ENCODE peak calls at places on chromosomes 12 and 14, in four cellular contexts. C is neuronal stem cell, K is lung, O is lower lobe of right lung. G is an unnamed sample. For H3K4me1, the result is how much of the 10 kb centered on the place peaks cover.

GRCh38 chr12:69442894-69443293 is 27.3 kb upstream of the FRS2 start:
- DNase-seq in C (no peak), K (no peak), O (no peak), G (no peak)

GRCh38 chr14:21308479-21309237 is 28.8 kb downstream of the RPGRIP1 start:
- DNase-seq in C (peak), K (peak), O (peak), G (peak)

GRCh38 chr12:108640802-108641445 is 7.2 kb upstream of the SELPLG start:
- DNase-seq in C (no peak), K (no peak), O (peak), G (peak)

GRCh38 chr14:85087201-85087600 is 442.7 kb upstream of the FLRT2 start:
- DNase-seq in C (no peak), K (no peak), O (no peak), G (no peak)

GRCh38 chr12:9867531-9867930 is 1.6 kb downstream of the CLEC2B start:
- DNase-seq in C (no peak), K (no peak), O (no peak), G (no peak)

GRCh38 chr12:91744613-91745012 is 401.0 kb downstream of the BTG1 start:
- DNase-seq in C (no peak), K (no peak), O (no peak), G (no peak)

GRCh38 chr14:101352567-101352966 is 208.7 kb upstream of the DIO3 start:
- DNase-seq in C (no peak), K (no peak), O (no peak), G (no peak)

GRCh38 chr14:61296707-61297502 is 15.8 kb upstream of the TMEM30B start:
- DNase-seq in C (no peak), K (no peak), O (no peak), G (no peak)

GRCh38 chr14:80638620-80639215 is 302.8 kb downstream of the CEP128 start:
- DNase-seq in C (no peak), K (no peak), O (no peak), G (no peak)

GRCh38 chr12:92538970-92539749 is 163.6 kb upstream of the PLEKHG7 start:
- DNase-seq in C (no peak), K (no peak), O (no peak), G (no peak)

GRCh38 chr12:99772274-99772673 is 124.7 kb downstream of the GARIN6 start:
- DNase-seq in C (no peak), K (no peak), O (no peak), G (no peak)

GRCh38 chr14:77271113-77271710 is at the start of gene NGB:
- DNase-seq in C (no peak), K (no peak), O (no peak), G (no peak)

GRCh38 chr12:79858518-79858917 is 76.4 kb downstream of the PPP1R12A start:
- DNase-seq in C (no peak), K (no peak), O (no peak), G (no peak)
- H3K4me3 ChIP-seq in C (no peak), K (no peak), O (no peak), G (no peak)

DNA sequence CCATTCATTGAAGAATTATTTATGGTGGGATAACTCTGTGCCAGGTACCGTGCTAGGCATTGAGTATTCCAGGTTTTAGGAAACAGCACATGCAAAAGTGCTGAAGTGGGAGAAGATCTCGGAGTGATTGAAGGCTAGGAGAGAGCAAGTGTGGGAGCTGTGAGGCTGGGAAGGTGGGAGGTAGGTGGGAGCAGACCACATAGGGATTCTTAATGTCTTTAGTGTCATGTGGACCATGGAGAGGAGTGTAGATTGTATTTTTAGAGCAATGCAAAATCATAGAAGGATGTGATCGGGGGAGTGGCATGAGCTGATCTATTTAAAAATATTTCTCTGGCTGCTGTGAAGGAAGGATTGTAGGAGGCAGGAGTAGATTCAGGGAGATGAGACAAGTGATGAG is 5.4 kb downstream of the PTPN11 start:
- DNase-seq in C (no peak), K (no peak), O (no peak), G (no peak)
- H3K4me1 ChIP-seq in C (under half), K (under half), O (under half), G (half or more)

GRCh38 chr12:12214635-12215131 is 52.2 kb downstream of the LRP6 start:
- DNase-seq in C (no peak), K (no peak), O (no peak), G (no peak)
- H3K27ac ChIP-seq in C (no peak), K (no peak), O (no peak), G (no peak)

GRCh38 chr12:131471946-131472732 is 238.8 kb upstream of the SFSWAP start:
- DNase-seq in C (no peak), K (no peak), O (no peak), G (no peak)

GRCh38 chr12:131471271-131471905 is 239.5 kb upstream of the SFSWAP start:
- DNase-seq in C (no peak), K (no peak), O (no peak), G (no peak)

GRCh38 chr12:131473721-131474709 is 236.9 kb upstream of the SFSWAP start:
- DNase-seq in C (no peak), K (no peak), O (no peak), G (no peak)

GRCh38 chr12:131477613-131478012 is 233.3 kb upstream of the SFSWAP start:
- DNase-seq in C (no peak), K (no peak), O (no peak), G (no peak)

GRCh38 chr12:131473261-131473660 is 237.6 kb upstream of the SFSWAP start:
- DNase-seq in C (no peak), K (no peak), O (no peak), G (no peak)
- H3K4me3 ChIP-seq in C (no peak), K (no peak), O (no peak), G (no peak)

GRCh38 chr12:52183971-52184370 is 7.8 kb downstream of the KRT80 start:
- DNase-seq in C (no peak), K (no peak), O (no peak), G (no peak)

GRCh38 chr12:52182456-52182855 is 9.4 kb downstream of the KRT80 start:
- DNase-seq in C (no peak), K (no peak), O (no peak), G (no peak)

GRCh38 chr12:52181757-52182156 is 10.1 kb downstream of the KRT80 start:
- DNase-seq in C (no peak), K (no peak), O (no peak), G (no peak)

GRCh38 chr12:52183544-52183910 is 8.3 kb downstream of the KRT80 start:
- DNase-seq in C (no peak), K (no peak), O (no peak), G (no peak)

DNA sequence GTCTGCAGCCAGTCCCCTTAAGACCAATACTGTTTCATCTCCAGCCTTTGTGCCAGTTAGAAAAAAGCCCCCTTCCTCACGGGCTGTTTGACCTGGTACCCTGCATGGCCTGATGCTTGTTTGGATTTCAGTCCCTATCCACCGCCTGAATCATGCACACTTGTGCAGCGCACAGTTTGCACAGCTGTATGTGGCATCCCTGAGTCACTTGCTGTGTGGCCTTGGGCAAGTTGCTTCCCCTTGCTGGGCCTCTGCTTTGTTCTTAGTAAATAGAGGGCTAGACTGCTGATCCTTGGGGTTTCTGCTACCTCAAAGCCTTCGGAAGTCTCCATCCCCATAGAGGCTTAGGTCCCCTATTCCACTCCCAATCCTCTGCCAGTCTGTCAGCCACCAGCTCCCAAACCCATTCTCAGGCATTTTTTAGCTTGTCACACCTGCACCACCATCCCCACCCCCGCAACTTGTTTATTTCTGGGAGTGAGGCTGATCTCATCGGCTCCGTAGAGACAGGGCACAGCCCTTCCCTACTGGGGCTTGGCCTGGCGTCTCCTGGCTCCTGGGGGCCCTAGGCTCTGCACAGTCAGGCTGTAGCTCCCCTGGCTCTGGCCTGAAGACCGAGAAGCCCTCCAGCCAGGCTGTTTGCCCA is 8.8 kb downstream of the KRT80 start:
- DNase-seq in C (no peak), K (no peak), O (no peak), G (no peak)
- H3K4me1 ChIP-seq in C (under half), K (under half), O (under half), G (half or more)

GRCh38 chr14:74765721-74766120 is 2.6 kb downstream of the YLPM1 start:
- DNase-seq in C (no peak), K (no peak), O (no peak), G (no peak)
- H3K27ac ChIP-seq in C (no peak), K (no peak), O (no peak), G (no peak)